ENCODE peak calls at places on chromosomes 4 and X, in four cellular contexts. O is K562, Z is GM12878, C is HepG2. G is an unnamed sample.

GRCh38 chr4:20252656-20253271 is 1.1 kb downstream of the SLIT2 start:
- DNase-seq in O (no peak), Z (no peak), C (no peak), G (peak)

GRCh38 chrX:24498975-24499374 is 33.9 kb downstream of the PDK3 start:
- DNase-seq in O (peak), Z (no peak), C (no peak), G (no peak)

GRCh38 chr4:52143815-52144214 is 92.7 kb downstream of the SPATA18 start:
- DNase-seq in O (no peak), Z (no peak), C (peak), G (no peak)

GRCh38 chr4:90184560-90184959 is 57.4 kb downstream of the CCSER1 start:
- DNase-seq in O (no peak), Z (no peak), C (no peak), G (no peak)

GRCh38 chrX:153628665-153629064 is 18.3 kb upstream of the DUSP9 start:
- DNase-seq in O (no peak), Z (no peak), C (no peak), G (no peak)

GRCh38 chrX:53257166-53257565 is 24.2 kb downstream of the IQSEC2 start:
- DNase-seq in O (peak), Z (no peak), C (no peak), G (no peak)

GRCh38 chrX:126137899-126138298 is 28.2 kb downstream of the DCAF12L2 start:
- DNase-seq in O (no peak), Z (no peak), C (no peak), G (no peak)

GRCh38 chr4:90586799-90587198 is 459.6 kb downstream of the CCSER1 start:
- DNase-seq in O (no peak), Z (no peak), C (no peak), G (no peak)

GRCh38 chr4:11698846-11699590 is 270.3 kb upstream of the HS3ST1 start:
- DNase-seq in O (no peak), Z (no peak), C (no peak), G (no peak)

GRCh38 chr4:98781641-98782348 is 123.4 kb upstream of the TSPAN5 start:
- DNase-seq in O (no peak), Z (no peak), C (no peak), G (no peak)

GRCh38 chr4:2834001-2834921 is 9.4 kb upstream of the ADD1 start:
- DNase-seq in O (no peak), Z (no peak), C (no peak), G (no peak)

GRCh38 chr4:57064811-57065711 is 45.1 kb downstream of the IGFBP7 start:
- DNase-seq in O (no peak), Z (no peak), C (no peak), G (no peak)

GRCh38 chr4:3437582-3437936 is 4.2 kb upstream of the HGFAC start:
- DNase-seq in O (no peak), Z (no peak), C (no peak), G (no peak)

GRCh38 chr4:168803727-168804126 is 206.3 kb downstream of the CBR4 start:
- DNase-seq in O (no peak), Z (no peak), C (no peak), G (no peak)

GRCh38 chrX:13151806-13152510 is 107.5 kb upstream of the FAM9C start:
- DNase-seq in O (no peak), Z (no peak), C (no peak), G (no peak)

GRCh38 chrX:11666180-11666579 is 460 bp upstream of the ARHGAP6 start:
- DNase-seq in O (no peak), Z (no peak), C (no peak), G (no peak)

GRCh38 chr4:4603592-4603991 is 61.7 kb upstream of the STX18 start:
- DNase-seq in O (no peak), Z (no peak), C (no peak), G (no peak)

GRCh38 chr4:78014889-78015886 is 41.9 kb upstream of the FRAS1 start:
- DNase-seq in O (no peak), Z (no peak), C (peak), G (no peak)

GRCh38 chr4:88489100-88489761 is 32.3 kb downstream of the HERC5 start:
- DNase-seq in O (no peak), Z (no peak), C (no peak), G (no peak)

GRCh38 chr4:26717332-26717731 is 133.4 kb downstream of the TBC1D19 start:
- DNase-seq in O (no peak), Z (no peak), C (no peak), G (no peak)

GRCh38 chrX:45774961-45775360 is 574.3 kb upstream of the DIPK2B start:
- DNase-seq in O (no peak), Z (no peak), C (no peak), G (no peak)

GRCh38 chr4:17719106-17719505 is 62.3 kb downstream of the FAM184B start:
- DNase-seq in O (no peak), Z (no peak), C (no peak), G (peak)

GRCh38 chr4:68744368-68744767 is 71.4 kb upstream of the UGT2B10 start:
- DNase-seq in O (no peak), Z (no peak), C (no peak), G (no peak)

GRCh38 chr4:155571184-155571944 is 95.3 kb upstream of the GUCY1A1 start:
- DNase-seq in O (no peak), Z (no peak), C (no peak), G (no peak)

GRCh38 chrX:153818571-153819397 is 11.6 kb downstream of the PDZD4 start:
- DNase-seq in O (peak), Z (no peak), C (no peak), G (peak)

GRCh38 chr4:102552781-102553180 is 51.6 kb downstream of the NFKB1 start:
- DNase-seq in O (no peak), Z (no peak), C (no peak), G (no peak)

GRCh38 chr4:61923179-61923578 is 723.1 kb downstream of the ADGRL3 start:
- DNase-seq in O (no peak), Z (no peak), C (no peak), G (no peak)

GRCh38 chr4:61924131-61924530 is 724.0 kb downstream of the ADGRL3 start:
- DNase-seq in O (no peak), Z (no peak), C (no peak), G (no peak)

GRCh38 chr4:61918507-61919462 is 718.7 kb downstream of the ADGRL3 start:
- DNase-seq in O (no peak), Z (no peak), C (no peak), G (no peak)

GRCh38 chr4:61921890-61922289 is 721.8 kb downstream of the ADGRL3 start:
- DNase-seq in O (no peak), Z (no peak), C (peak), G (no peak)

GRCh38 chr4:61922766-61923165 is 722.6 kb downstream of the ADGRL3 start:
- DNase-seq in O (no peak), Z (no peak), C (no peak), G (no peak)
- TF ChIP-seq USF2 in O (no peak), Z (no peak), C (no peak), G (no peak)

DNA sequence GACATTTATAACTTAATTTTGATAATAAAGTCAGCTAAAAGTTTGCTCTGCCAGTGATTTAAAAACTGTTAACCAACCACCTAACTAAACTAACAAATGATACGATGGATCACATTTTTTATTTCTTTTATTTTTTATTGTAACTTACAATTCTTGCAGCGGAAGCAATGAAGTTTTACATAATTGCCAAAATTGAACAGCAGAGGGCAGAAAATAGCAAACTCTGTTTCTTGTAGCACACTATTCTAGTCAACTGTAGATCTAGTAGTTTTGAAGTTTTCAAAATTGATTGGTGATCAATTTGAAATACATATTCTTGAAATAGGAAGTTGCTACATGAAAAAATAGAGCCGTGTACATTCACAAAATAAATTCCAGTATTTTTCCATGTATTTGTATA is 2.8 kb upstream of the GRIA2 start:
- DNase-seq in O (no peak), Z (no peak), C (peak), G (no peak)
- TF ChIP-seq BRCA1 in O (no peak), Z (no peak), C (no peak), G (no peak)

DNA sequence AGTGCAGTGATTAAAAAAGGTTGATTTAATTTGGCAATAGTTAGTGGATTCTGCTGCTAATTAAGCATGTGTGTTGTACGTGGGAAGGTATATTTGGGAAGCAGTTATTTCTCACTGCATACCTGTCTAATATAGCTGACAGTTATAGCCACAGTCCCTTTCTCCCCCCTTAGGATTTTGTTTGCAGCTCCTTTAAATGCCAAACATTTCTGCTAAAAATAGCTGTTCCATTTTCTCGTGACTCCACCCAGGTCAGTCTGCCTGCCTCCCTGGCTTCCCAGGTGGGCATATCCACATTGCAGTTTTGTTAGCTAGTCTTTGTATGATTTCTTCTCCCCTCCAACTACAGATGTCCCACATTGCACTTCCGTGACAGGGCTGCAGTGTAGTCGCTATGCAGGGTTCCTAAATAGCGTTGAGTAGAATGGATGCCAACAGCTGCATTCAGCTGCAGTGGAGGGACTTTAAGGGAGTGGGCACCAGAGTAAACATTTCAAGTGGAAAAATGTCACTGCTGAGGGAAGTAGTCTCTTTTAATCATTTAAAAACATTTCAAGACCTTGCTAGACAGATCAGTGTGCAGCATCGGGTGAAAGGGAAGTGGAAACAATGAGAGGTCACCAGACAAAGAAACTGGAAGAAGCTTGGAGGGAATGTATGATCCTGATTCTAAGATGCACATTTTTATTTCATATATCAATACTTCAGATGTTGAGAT is 326.3 kb downstream of the RAPGEF2 start:
- DNase-seq in O (no peak), Z (no peak), C (no peak), G (no peak)
- TF ChIP-seq CREB1 in O (no peak), Z (no peak), C (no peak), G (no peak)

GRCh38 chr4:150779707-150780106 is 197.8 kb downstream of the MAB21L2 start:
- DNase-seq in O (no peak), Z (no peak), C (no peak), G (no peak)

GRCh38 chr4:150781108-150781663 is 199.2 kb downstream of the MAB21L2 start:
- DNase-seq in O (no peak), Z (no peak), C (no peak), G (no peak)

GRCh38 chr4:150784305-150784704 is 202.4 kb downstream of the MAB21L2 start:
- DNase-seq in O (no peak), Z (no peak), C (no peak), G (peak)

GRCh38 chr4:150782921-150783320 is 201.0 kb downstream of the MAB21L2 start:
- DNase-seq in O (no peak), Z (no peak), C (no peak), G (no peak)

DNA sequence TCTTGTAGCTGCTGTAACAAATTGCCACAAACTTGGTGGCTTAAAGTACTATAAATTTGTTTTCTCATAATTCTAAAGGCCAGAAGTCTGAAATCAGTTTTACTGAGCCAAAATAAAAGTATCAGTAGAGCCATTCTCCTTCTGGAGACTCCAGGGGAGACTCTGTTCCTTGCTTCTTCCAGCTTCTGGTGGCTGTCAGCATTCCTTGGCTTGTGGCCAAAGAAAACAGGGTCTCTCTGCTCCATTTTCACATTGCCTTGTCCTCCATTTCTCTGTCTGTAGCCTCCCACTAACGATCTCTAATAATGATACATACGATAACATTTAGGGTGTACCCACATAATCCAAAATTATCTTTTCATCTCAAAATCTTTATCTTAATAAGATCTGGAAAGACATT is 200.4 kb downstream of the MAB21L2 start:
- DNase-seq in O (no peak), Z (no peak), C (peak), G (no peak)
- TF ChIP-seq USF2 in O (no peak), Z (no peak), C (no peak), G (no peak)

DNA sequence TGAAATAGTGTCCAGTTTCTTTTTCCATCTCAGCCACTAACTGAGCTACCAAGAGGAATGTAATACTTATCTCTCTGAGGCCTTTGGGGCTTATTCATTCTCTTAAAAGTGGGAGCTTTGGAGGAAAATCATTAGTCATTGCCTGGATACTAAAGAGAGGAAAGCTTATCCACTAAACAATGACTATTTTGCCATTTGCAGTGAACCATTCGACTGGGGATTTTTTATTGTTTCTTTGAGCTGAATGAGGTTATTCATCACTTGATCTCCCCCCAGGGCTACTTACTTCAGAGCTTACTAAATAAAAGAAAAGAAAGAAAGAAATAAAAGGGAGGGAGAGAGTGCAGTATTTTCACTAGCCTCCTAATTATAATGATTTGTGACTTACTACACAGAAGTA is 1329.5 kb upstream of the TENM3 start:
- DNase-seq in O (no peak), Z (no peak), C (no peak), G (no peak)
- TF ChIP-seq BRCA1 in O (no peak), Z (no peak), C (no peak), G (no peak)

GRCh38 chrX:105738162-105738561 is 84.2 kb upstream of the NRK start:
- DNase-seq in O (no peak), Z (no peak), C (no peak), G (no peak)
- TF ChIP-seq CREB1 in O (no peak), Z (no peak), C (no peak), G (no peak)